ENCODE peak calls at places on chromosomes 13 and 19, in six cellular contexts. One of them, this sample, is unnamed.
A peak's percentile ranks its signal among the peaks of the same experiment; 100 is the strongest.

GRCh38 chr19:39031368-39032163 is 783 bp downstream of the FBXO27 start:
- DNase-seq in activated T-cell treated with anti-CD3 and anti-CD28 coated beads for 1 hour: peak; percentile 68
- DNase-seq in neural progenitor cell: peak; percentile 99
- DNase-seq in NCI-H2081: peak; percentile 62
- DNase-seq in hippocampal formation: peak; percentile 92
- DNase-seq in memory B cell: peak; percentile 32
- DNase-seq in this sample: peak; percentile 87

GRCh38 chr13:112722433-112723250 is 32.8 kb downstream of the ATP11A start:
- DNase-seq in activated T-cell treated with anti-CD3 and anti-CD28 coated beads for 1 hour: no peak
- DNase-seq in neural progenitor cell: no peak
- DNase-seq in NCI-H2081: no peak
- DNase-seq in hippocampal formation: no peak
- DNase-seq in memory B cell: no peak
- DNase-seq in this sample: peak; percentile 97

GRCh38 chr19:31231181-31231580 is 118.1 kb downstream of the TSHZ3 start:
- DNase-seq in activated T-cell treated with anti-CD3 and anti-CD28 coated beads for 1 hour: no peak
- DNase-seq in neural progenitor cell: no peak
- DNase-seq in NCI-H2081: no peak
- DNase-seq in hippocampal formation: no peak
- DNase-seq in memory B cell: no peak
- DNase-seq in this sample: no peak

GRCh38 chr13:51066091-51066831 is 44.8 kb downstream of the C13orf42 start:
- DNase-seq in activated T-cell treated with anti-CD3 and anti-CD28 coated beads for 1 hour: no peak
- DNase-seq in neural progenitor cell: no peak
- DNase-seq in NCI-H2081: no peak
- DNase-seq in hippocampal formation: no peak
- DNase-seq in memory B cell: no peak
- DNase-seq in this sample: no peak

GRCh38 chr13:101406787-101407186 is 9.5 kb downstream of the NALCN start:
- DNase-seq in activated T-cell treated with anti-CD3 and anti-CD28 coated beads for 1 hour: no peak
- DNase-seq in neural progenitor cell: no peak
- DNase-seq in NCI-H2081: no peak
- DNase-seq in hippocampal formation: no peak
- DNase-seq in memory B cell: no peak
- DNase-seq in this sample: peak; percentile 33

GRCh38 chr19:30580673-30581072 is 208.5 kb downstream of the ZNF536 start:
- DNase-seq in activated T-cell treated with anti-CD3 and anti-CD28 coated beads for 1 hour: no peak
- DNase-seq in neural progenitor cell: no peak
- DNase-seq in NCI-H2081: no peak
- DNase-seq in hippocampal formation: peak; percentile 41
- DNase-seq in memory B cell: no peak
- DNase-seq in this sample: no peak

GRCh38 chr19:46967578-46968018 is 52.0 kb upstream of the NPAS1 start:
- DNase-seq in activated T-cell treated with anti-CD3 and anti-CD28 coated beads for 1 hour: no peak
- DNase-seq in neural progenitor cell: no peak
- DNase-seq in NCI-H2081: no peak
- DNase-seq in hippocampal formation: no peak
- DNase-seq in memory B cell: no peak
- DNase-seq in this sample: no peak

GRCh38 chr13:106650690-106651205 is 82.8 kb upstream of the ARGLU1 start:
- DNase-seq in activated T-cell treated with anti-CD3 and anti-CD28 coated beads for 1 hour: no peak
- DNase-seq in neural progenitor cell: no peak
- DNase-seq in NCI-H2081: no peak
- DNase-seq in hippocampal formation: no peak
- DNase-seq in memory B cell: no peak
- DNase-seq in this sample: no peak

GRCh38 chr19:4539697-4540581 is at the start of gene LRG1:
- DNase-seq in activated T-cell treated with anti-CD3 and anti-CD28 coated beads for 1 hour: no peak
- DNase-seq in neural progenitor cell: no peak
- DNase-seq in NCI-H2081: no peak
- DNase-seq in hippocampal formation: no peak
- DNase-seq in memory B cell: no peak
- DNase-seq in this sample: no peak

GRCh38 chr13:76884167-76884566 is 2.0 kb downstream of the KCTD12 start:
- DNase-seq in activated T-cell treated with anti-CD3 and anti-CD28 coated beads for 1 hour: no peak
- DNase-seq in neural progenitor cell: peak; percentile 49
- DNase-seq in NCI-H2081: peak; percentile 49
- DNase-seq in hippocampal formation: no peak
- DNase-seq in memory B cell: no peak
- DNase-seq in this sample: peak; percentile 27

GRCh38 chr19:39871886-39872866 is 26.0 kb upstream of the FBL start:
- DNase-seq in activated T-cell treated with anti-CD3 and anti-CD28 coated beads for 1 hour: no peak
- DNase-seq in neural progenitor cell: no peak
- DNase-seq in NCI-H2081: no peak
- DNase-seq in hippocampal formation: no peak
- DNase-seq in memory B cell: no peak
- DNase-seq in this sample: no peak

GRCh38 chr13:74794582-74794981 is 660.4 kb upstream of the KLF12 start:
- DNase-seq in activated T-cell treated with anti-CD3 and anti-CD28 coated beads for 1 hour: no peak
- DNase-seq in neural progenitor cell: no peak
- DNase-seq in NCI-H2081: no peak
- DNase-seq in hippocampal formation: no peak
- DNase-seq in memory B cell: no peak
- DNase-seq in this sample: no peak

GRCh38 chr19:3801412-3802096 is 15.4 kb upstream of the MATK start:
- DNase-seq in activated T-cell treated with anti-CD3 and anti-CD28 coated beads for 1 hour: peak; percentile 38
- DNase-seq in neural progenitor cell: peak; percentile 72
- DNase-seq in NCI-H2081: peak; percentile 72
- DNase-seq in hippocampal formation: peak; percentile 20
- DNase-seq in memory B cell: no peak
- DNase-seq in this sample: no peak

GRCh38 chr19:52524086-52524485 is 3.4 kb upstream of the ZNF808 start:
- DNase-seq in activated T-cell treated with anti-CD3 and anti-CD28 coated beads for 1 hour: no peak
- DNase-seq in neural progenitor cell: no peak
- DNase-seq in NCI-H2081: no peak
- DNase-seq in hippocampal formation: no peak
- DNase-seq in memory B cell: no peak
- DNase-seq in this sample: no peak

GRCh38 chr13:33845572-33846305 is 27.8 kb downstream of the RFC3 start:
- DNase-seq in activated T-cell treated with anti-CD3 and anti-CD28 coated beads for 1 hour: no peak
- DNase-seq in neural progenitor cell: no peak
- DNase-seq in NCI-H2081: no peak
- DNase-seq in hippocampal formation: no peak
- DNase-seq in memory B cell: no peak
- DNase-seq in this sample: no peak

GRCh38 chr13:94550030-94550738 is 45.8 kb downstream of the TGDS start:
- DNase-seq in activated T-cell treated with anti-CD3 and anti-CD28 coated beads for 1 hour: no peak
- DNase-seq in neural progenitor cell: no peak
- DNase-seq in NCI-H2081: peak; percentile 75
- DNase-seq in hippocampal formation: no peak
- DNase-seq in memory B cell: no peak
- DNase-seq in this sample: peak; percentile 58

GRCh38 chr13:36352350-36352749 is 6.2 kb upstream of the SPART start:
- DNase-seq in activated T-cell treated with anti-CD3 and anti-CD28 coated beads for 1 hour: no peak
- DNase-seq in neural progenitor cell: no peak
- DNase-seq in NCI-H2081: no peak
- DNase-seq in hippocampal formation: no peak
- DNase-seq in memory B cell: no peak
- DNase-seq in this sample: peak; percentile 70

GRCh38 chr13:37648604-37649003 is 50.0 kb upstream of the POSTN start:
- DNase-seq in activated T-cell treated with anti-CD3 and anti-CD28 coated beads for 1 hour: no peak
- DNase-seq in neural progenitor cell: no peak
- DNase-seq in NCI-H2081: no peak
- DNase-seq in hippocampal formation: no peak
- DNase-seq in memory B cell: no peak
- DNase-seq in this sample: peak; percentile 89

GRCh38 chr13:21234537-21234936 is 58.1 kb downstream of the MRPL57 start:
- DNase-seq in activated T-cell treated with anti-CD3 and anti-CD28 coated beads for 1 hour: no peak
- DNase-seq in neural progenitor cell: no peak
- DNase-seq in NCI-H2081: no peak
- DNase-seq in hippocampal formation: peak; percentile 9
- DNase-seq in memory B cell: no peak
- DNase-seq in this sample: peak; percentile 12

GRCh38 chr19:56191115-56191514 is 6.5 kb downstream of the ZSCAN5B start:
- DNase-seq in activated T-cell treated with anti-CD3 and anti-CD28 coated beads for 1 hour: no peak
- DNase-seq in neural progenitor cell: no peak
- DNase-seq in NCI-H2081: no peak
- DNase-seq in hippocampal formation: no peak
- DNase-seq in memory B cell: no peak
- DNase-seq in this sample: no peak

GRCh38 chr13:36033035-36033434 is 98.1 kb downstream of the DCLK1 start:
- DNase-seq in activated T-cell treated with anti-CD3 and anti-CD28 coated beads for 1 hour: no peak
- DNase-seq in neural progenitor cell: no peak
- DNase-seq in NCI-H2081: no peak
- DNase-seq in hippocampal formation: no peak
- DNase-seq in memory B cell: no peak
- DNase-seq in this sample: no peak

GRCh38 chr13:79119578-79120107 is 286.4 kb downstream of the RBM26 start:
- DNase-seq in activated T-cell treated with anti-CD3 and anti-CD28 coated beads for 1 hour: no peak
- DNase-seq in neural progenitor cell: no peak
- DNase-seq in NCI-H2081: no peak
- DNase-seq in hippocampal formation: no peak
- DNase-seq in memory B cell: no peak
- DNase-seq in this sample: no peak

GRCh38 chr19:18513868-18514267 is 8.0 kb downstream of the ELL start:
- DNase-seq in activated T-cell treated with anti-CD3 and anti-CD28 coated beads for 1 hour: no peak
- DNase-seq in neural progenitor cell: no peak
- DNase-seq in NCI-H2081: no peak
- DNase-seq in hippocampal formation: no peak
- DNase-seq in memory B cell: no peak
- DNase-seq in this sample: no peak

GRCh38 chr19:33177417-33177976 is 16.6 kb upstream of the LRP3 start:
- DNase-seq in activated T-cell treated with anti-CD3 and anti-CD28 coated beads for 1 hour: peak; percentile 67
- DNase-seq in neural progenitor cell: peak; percentile 79
- DNase-seq in NCI-H2081: no peak
- DNase-seq in hippocampal formation: no peak
- DNase-seq in memory B cell: no peak
- DNase-seq in this sample: no peak

GRCh38 chr13:46753917-46754316 is 43.0 kb downstream of the ESD start:
- DNase-seq in activated T-cell treated with anti-CD3 and anti-CD28 coated beads for 1 hour: no peak
- DNase-seq in neural progenitor cell: no peak
- DNase-seq in NCI-H2081: no peak
- DNase-seq in hippocampal formation: no peak
- DNase-seq in memory B cell: no peak
- DNase-seq in this sample: no peak

GRCh38 chr19:44820648-44821609 is 12.0 kb downstream of the BCAM start:
- DNase-seq in activated T-cell treated with anti-CD3 and anti-CD28 coated beads for 1 hour: no peak
- DNase-seq in neural progenitor cell: no peak
- DNase-seq in NCI-H2081: no peak
- DNase-seq in hippocampal formation: no peak
- DNase-seq in memory B cell: no peak
- DNase-seq in this sample: peak; percentile 16

GRCh38 chr13:20193142-20193923 is 595 bp upstream of the GJB2 start:
- DNase-seq in activated T-cell treated with anti-CD3 and anti-CD28 coated beads for 1 hour: no peak
- DNase-seq in neural progenitor cell: peak; percentile 35
- DNase-seq in NCI-H2081: no peak
- DNase-seq in hippocampal formation: no peak
- DNase-seq in memory B cell: no peak
- DNase-seq in this sample: no peak

GRCh38 chr13:74715718-74716117 is 581.5 kb upstream of the KLF12 start:
- DNase-seq in activated T-cell treated with anti-CD3 and anti-CD28 coated beads for 1 hour: no peak
- DNase-seq in neural progenitor cell: no peak
- DNase-seq in NCI-H2081: no peak
- DNase-seq in hippocampal formation: no peak
- DNase-seq in memory B cell: no peak
- DNase-seq in this sample: peak; percentile 18

GRCh38 chr19:53977991-53978731 is 13.3 kb upstream of the CACNG6 start:
- DNase-seq in activated T-cell treated with anti-CD3 and anti-CD28 coated beads for 1 hour: no peak
- DNase-seq in neural progenitor cell: peak; percentile 99
- DNase-seq in NCI-H2081: no peak
- DNase-seq in hippocampal formation: peak; percentile 67
- DNase-seq in memory B cell: no peak
- DNase-seq in this sample: peak; percentile 97

GRCh38 chr19:44931541-44931940 is 10.5 kb upstream of the APOC4 start:
- DNase-seq in activated T-cell treated with anti-CD3 and anti-CD28 coated beads for 1 hour: no peak
- DNase-seq in neural progenitor cell: no peak
- DNase-seq in NCI-H2081: no peak
- DNase-seq in hippocampal formation: no peak
- DNase-seq in memory B cell: no peak
- DNase-seq in this sample: no peak

This sample was measured in amniotic epithelial cell.